ENCODE peak calls at places on chromosomes 16 and 17, in five cellular contexts. R is cardiac muscle cell, J is BJ, T is mesendoderm, U is body of pancreas. E is an unnamed sample.

GRCh38 chr16:1613728-1614225 is 1.6 kb downstream of the CRAMP1 start:
- DNase-seq in R (peak; percentile 48), J (no peak), T (peak; percentile 4), U (peak; percentile 35), E (no peak)

GRCh38 chr17:49112936-49113335 is 19.6 kb upstream of the B4GALNT2 start:
- DNase-seq in R (no peak), J (no peak), T (no peak), U (no peak), E (no peak)

GRCh38 chr17:6000426-6000825 is 69.8 kb upstream of the WSCD1 start:
- DNase-seq in R (no peak), J (no peak), T (no peak), U (no peak), E (no peak)

GRCh38 chr16:57801098-57801855 is 1.0 kb downstream of the KIFC3 start:
- DNase-seq in R (no peak), J (no peak), T (peak; percentile 83), U (no peak), E (peak; percentile 75)

GRCh38 chr16:85891776-85892166 is 7.2 kb upstream of the IRF8 start:
- DNase-seq in R (no peak), J (no peak), T (no peak), U (no peak), E (peak; percentile 4)

GRCh38 chr17:77535435-77535834 is 394.7 kb downstream of the SEC14L1 start:
- DNase-seq in R (no peak), J (no peak), T (no peak), U (no peak), E (no peak)

GRCh38 chr16:81703177-81704155 is 75.6 kb upstream of the PLCG2 start:
- DNase-seq in R (no peak), J (no peak), T (no peak), U (no peak), E (peak; percentile 83)

GRCh38 chr17:28390984-28391383 is 15.0 kb downstream of the SLC46A1 start:
- DNase-seq in R (no peak), J (no peak), T (no peak), U (no peak), E (no peak)

GRCh38 chr17:303161-303560 is 49.4 kb downstream of the RPH3AL start:
- DNase-seq in R (no peak), J (no peak), T (no peak), U (no peak), E (no peak)

GRCh38 chr16:81313731-81314602 is 795 bp upstream of the GAN start:
- DNase-seq in R (no peak), J (no peak), T (peak; percentile 93), U (no peak), E (no peak)

GRCh38 chr17:61784510-61784909 is 78.8 kb downstream of the BRIP1 start:
- DNase-seq in R (no peak), J (no peak), T (no peak), U (no peak), E (no peak)

GRCh38 chr17:74827800-74828199 is 31.9 kb downstream of the GRIN2C start:
- DNase-seq in R (no peak), J (no peak), T (no peak), U (no peak), E (no peak)

GRCh38 chr16:69833357-69833781 is 71.2 kb downstream of the WWP2 start:
- DNase-seq in R (no peak), J (no peak), T (no peak), U (no peak), E (no peak)

GRCh38 chr17:10127819-10128375 is 70.5 kb downstream of the GAS7 start:
- DNase-seq in R (no peak), J (peak; percentile 84), T (peak; percentile 77), U (peak; percentile 49), E (peak; percentile 68)

GRCh38 chr17:39139137-39139516 is 12.3 kb downstream of the PLXDC1 start:
- DNase-seq in R (no peak), J (peak; percentile 78), T (no peak), U (no peak), E (peak; percentile 52)

GRCh38 chr16:1173778-1174451 is 21.0 kb downstream of the CACNA1H start:
- DNase-seq in R (no peak), J (no peak), T (no peak), U (no peak), E (no peak)

GRCh38 chr17:82314012-82314720 is 3.2 kb downstream of the CD7 start:
- DNase-seq in R (no peak), J (no peak), T (no peak), U (no peak), E (no peak)
- H3K4me3 ChIP-seq in R (no peak overlapping the region), J (no peak overlapping the region), T (no peak overlapping the region), U (no peak overlapping the region), E (no peak overlapping the region)

DNA sequence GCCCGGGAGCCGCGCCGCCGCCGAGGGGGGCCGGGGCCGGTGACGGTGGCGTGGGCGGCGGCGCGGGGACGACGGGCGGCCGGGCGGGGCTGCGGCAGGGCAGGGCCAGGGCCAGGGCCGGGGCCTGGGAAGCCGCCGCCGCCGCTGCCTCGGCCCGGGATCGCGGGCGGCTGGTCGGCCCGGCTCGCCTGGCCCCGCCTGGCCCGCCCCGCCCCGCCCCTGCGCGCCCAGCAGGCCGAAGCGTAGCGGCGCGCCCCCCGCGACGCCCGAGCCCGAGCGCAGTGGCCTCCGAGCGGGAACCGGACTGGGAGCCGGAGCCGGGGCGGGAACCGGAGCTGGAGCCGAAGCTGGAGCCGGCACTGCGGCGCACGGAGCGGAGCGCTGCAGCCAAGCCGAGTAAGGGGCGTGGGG is at the start of gene BEAN1:
- DNase-seq in R (peak; percentile 71), J (no peak), T (no peak), U (peak; percentile 36), E (no peak)
- H3K36me3 ChIP-seq in R (no peaks in the 10 kb centered on the region), J (no peaks in the 10 kb centered on the region), T (no peaks in the 10 kb centered on the region), U (no peaks in the 10 kb centered on the region), E (no peaks in the 10 kb centered on the region)

DNA sequence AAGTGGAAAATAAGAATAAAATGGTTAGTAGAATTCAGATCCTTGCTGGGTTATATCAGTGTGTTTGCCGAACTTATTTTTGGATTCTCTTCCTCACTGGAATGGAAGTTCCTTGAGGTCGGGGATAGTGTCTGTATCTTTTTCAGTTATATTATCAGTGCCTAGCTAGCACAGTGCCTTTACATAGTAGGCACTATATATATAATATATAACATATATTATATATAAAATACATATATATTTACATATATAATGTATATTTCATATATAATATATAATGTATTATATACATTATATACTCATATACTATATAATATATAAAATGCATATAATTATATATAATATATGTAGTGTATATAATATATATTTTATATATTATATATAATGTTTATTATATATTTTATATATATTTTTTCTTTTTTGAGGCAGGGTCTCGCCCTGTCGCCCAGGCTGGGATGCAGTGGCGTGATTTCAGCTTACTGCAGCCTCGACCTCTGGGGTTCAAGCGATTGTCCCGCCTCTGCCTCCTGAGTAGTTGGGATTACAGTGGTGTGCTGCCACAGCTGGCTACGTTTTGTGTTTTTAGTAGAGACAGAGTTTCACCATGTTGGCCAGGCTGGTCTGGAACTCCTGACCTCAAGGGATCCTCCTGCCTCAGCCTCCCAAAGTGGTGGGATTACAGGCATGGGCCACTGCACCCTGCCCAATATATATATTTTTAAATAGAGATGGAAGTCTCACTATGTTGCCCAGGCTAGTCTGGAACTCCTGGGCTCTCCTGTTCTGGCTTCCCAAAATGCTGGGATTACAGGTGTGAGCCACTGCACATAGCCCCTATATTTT is 3.2 kb downstream of the NFATC3 start:
- DNase-seq in R (no peak), J (no peak), T (no peak), U (no peak), E (no peak)
- H3K4me3 ChIP-seq in R (no peak overlapping the region), J (no peak overlapping the region), T (no peak overlapping the region), U (no peak overlapping the region), E (no peak overlapping the region)

DNA sequence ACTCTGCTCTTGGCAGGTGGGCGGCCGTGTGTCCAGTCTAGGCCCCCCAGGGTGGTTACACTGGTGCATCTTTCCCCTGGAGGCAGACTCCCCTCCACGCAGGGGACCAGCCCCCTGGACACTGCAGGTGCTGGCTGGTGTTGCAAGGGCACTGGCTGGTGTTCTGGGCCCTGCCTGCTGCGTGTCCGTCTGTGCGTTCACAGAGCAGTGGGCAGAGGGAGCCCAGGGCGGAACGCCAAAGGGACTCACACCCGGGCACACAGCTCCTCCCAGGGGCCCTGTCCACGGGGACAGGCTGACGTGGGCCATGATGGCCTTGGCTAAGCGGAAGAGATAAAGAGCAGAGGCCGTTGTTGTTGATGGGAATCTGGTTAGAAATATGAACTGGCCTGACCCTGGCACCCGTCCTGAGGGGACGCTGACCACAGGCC is 27.3 kb downstream of the ACSF3 start:
- DNase-seq in R (no peak), J (no peak), T (no peak), U (no peak), E (no peak)
- H3K36me3 ChIP-seq in R (peaks cover 10% of the 10 kb centered on the region), J (peaks cover 21% of the 10 kb centered on the region), T (no peaks in the 10 kb centered on the region), U (no peaks in the 10 kb centered on the region), E (peaks cover 55% of the 10 kb centered on the region)